ENCODE peak calls at places on chromosomes 7 and 10, in four cellular contexts. U, T, S and H are unnamed samples.
A peak's percentile ranks its signal among the peaks of the same experiment; 100 is the strongest.

GRCh38 chr10:77144664-77145063 is 492.9 kb downstream of the KCNMA1 start:
- DNase-seq in U (no peak), T (no peak), S (no peak), H (no peak)

GRCh38 chr10:17125316-17125715 is 4.3 kb downstream of the CUBN start:
- DNase-seq in U (no peak), T (no peak), S (no peak), H (no peak)

GRCh38 chr7:151895008-151895661 is 18.2 kb upstream of the PRKAG2 start:
- DNase-seq in U (no peak), T (no peak), S (no peak), H (no peak)

GRCh38 chr7:150876817-150877526 is 24.7 kb downstream of the AOC1 start:
- DNase-seq in U (peak; percentile 90), T (peak; percentile 52), S (peak; percentile 18), H (no peak)

GRCh38 chr7:2978403-2978802 is 65.3 kb downstream of the CARD11 start:
- DNase-seq in U (no peak), T (no peak), S (no peak), H (no peak)

GRCh38 chr10:108319434-108320222 is 1155.1 kb upstream of the SORCS1 start:
- DNase-seq in U (no peak), T (no peak), S (no peak), H (no peak)

GRCh38 chr7:127187740-127188139 is 65.0 kb downstream of the GRM8 start:
- DNase-seq in U (no peak), T (no peak), S (no peak), H (no peak)

GRCh38 chr7:157432957-157433576 is 96.3 kb downstream of the DNAJB6 start:
- DNase-seq in U (peak; percentile 62), T (no peak), S (no peak), H (peak; percentile 27)

GRCh38 chr7:72710983-72711382 is 117.0 kb downstream of the TYW1B start:
- DNase-seq in U (no peak), T (no peak), S (no peak), H (no peak)

GRCh38 chr10:61452229-61452651 is 941 bp downstream of the TMEM26 start:
- DNase-seq in U (peak; percentile 62), T (peak; percentile 29), S (no peak), H (no peak)
- H3K4me3 ChIP-seq in U (peak overlapping the region; percentile 49), T (peak overlapping the region; percentile 44), S (peak overlapping the region; percentile 61), H (no peak overlapping the region)

GRCh38 chr10:114402871-114403544 is 1.3 kb downstream of the AFAP1L2 start:
- DNase-seq in U (peak; percentile 27), T (no peak), S (no peak), H (peak; percentile 68)
- H3K4me3 ChIP-seq in U (peak overlapping the region; percentile 61), T (peak overlapping the region; percentile 62), S (peak overlapping the region; percentile 78), H (peak overlapping the region; percentile 52)

GRCh38 chr7:77269360-77270075 is 69.9 kb upstream of the FGL2 start:
- DNase-seq in U (no peak), T (no peak), S (no peak), H (no peak)
- H3K4me3 ChIP-seq in U (no peak overlapping the region), T (no peak overlapping the region), S (no peak overlapping the region), H (no peak overlapping the region)

GRCh38 chr10:121988361-121989324 is at the start of gene TACC2:
- DNase-seq in U (no peak), T (no peak), S (no peak), H (no peak)
- H3K4me3 ChIP-seq in U (no peak within 1 kb of the TSS), T (no peak within 1 kb of the TSS), S (no peak within 1 kb of the TSS), H (no peak within 1 kb of the TSS)